ENCODE peak calls at places on chromosome 19, in nine cellular contexts. N is uterus; F is left ventricle myocardium inferior; K is CD4-positive, alpha-beta T cell; Y is fibroblast of lung; E is psoas muscle; B is H9; M is upper lobe of right lung; H is mesenchymal stem cell. A is an unnamed sample.

GRCh38 chr19:48836089-48837017 is at the start of gene HSD17B14:
- DNase-seq in N (peak), F (no peak), K (no peak), Y (peak), E (no peak), B (peak), M (peak), H (peak), A (peak)

GRCh38 chr19:35545855-35546381 is 492 bp downstream of the TMEM147 start:
- DNase-seq in N (peak), F (peak), K (peak), Y (peak), E (peak), B (no peak), M (peak), H (peak), A (no peak)

GRCh38 chr19:10116085-10116865 is 3.4 kb downstream of the EIF3G start:
- DNase-seq in N (no peak), F (no peak), K (no peak), Y (no peak), E (peak), B (no peak), M (no peak), H (no peak), A (no peak)

GRCh38 chr19:47350599-47350998 is 1.5 kb downstream of the DHX34 start:
- DNase-seq in N (no peak), F (no peak), K (no peak), Y (no peak), E (no peak), B (no peak), M (no peak), H (no peak), A (no peak)

GRCh38 chr19:3511506-3512251 is 5.6 kb downstream of the FZR1 start:
- DNase-seq in N (no peak), F (no peak), K (no peak), Y (no peak), E (no peak), B (no peak), M (no peak), H (no peak), A (no peak)

GRCh38 chr19:35332817-35333216 is 3.8 kb downstream of the CD22 start:
- DNase-seq in N (no peak), F (no peak), K (no peak), Y (no peak), E (no peak), B (no peak), M (no peak), H (no peak), A (no peak)

GRCh38 chr19:1135454-1135853 is 31.7 kb downstream of the GPX4 start:
- DNase-seq in N (no peak), F (no peak), K (no peak), Y (no peak), E (no peak), B (no peak), M (no peak), H (no peak), A (no peak)

GRCh38 chr19:47227347-47228167 is 3.4 kb downstream of the BBC3 start:
- DNase-seq in N (peak), F (peak), K (no peak), Y (peak), E (peak), B (peak), M (peak), H (peak), A (peak)

GRCh38 chr19:3849787-3850186 is 19.1 kb downstream of the ZFR2 start:
- DNase-seq in N (no peak), F (no peak), K (no peak), Y (no peak), E (no peak), B (no peak), M (no peak), H (no peak), A (no peak)

GRCh38 chr19:34481861-34482379 is 362 bp downstream of the WTIP start:
- DNase-seq in N (no peak), F (peak), K (no peak), Y (peak), E (no peak), B (no peak), M (peak), H (peak), A (no peak)

GRCh38 chr19:17950310-17951150 is 16.4 kb upstream of the KCNN1 start:
- DNase-seq in N (no peak), F (peak), K (no peak), Y (no peak), E (no peak), B (peak), M (no peak), H (no peak), A (no peak)

GRCh38 chr19:11204943-11205349 is 7.6 kb upstream of the KANK2 start:
- DNase-seq in N (peak), F (no peak), K (no peak), Y (no peak), E (no peak), B (no peak), M (no peak), H (no peak), A (no peak)

GRCh38 chr19:13095393-13095784 is 7.3 kb downstream of the LYL1 start:
- DNase-seq in N (no peak), F (no peak), K (no peak), Y (no peak), E (no peak), B (peak), M (no peak), H (no peak), A (no peak)

GRCh38 chr19:11130824-11131455 is 24.6 kb downstream of the SPC24 start:
- DNase-seq in N (peak), F (peak), K (peak), Y (peak), E (peak), B (peak), M (peak), H (peak), A (peak)

GRCh38 chr19:8611391-8611883 is 922 bp upstream of the ADAMTS10 start:
- DNase-seq in N (peak), F (no peak), K (no peak), Y (no peak), E (peak), B (no peak), M (no peak), H (no peak), A (no peak)
- H3K27ac ChIP-seq in N (peak), F (peak), K (peak), Y (no peak), E (no peak), B (no peak), M (no peak), H (peak), A (no peak)

DNA sequence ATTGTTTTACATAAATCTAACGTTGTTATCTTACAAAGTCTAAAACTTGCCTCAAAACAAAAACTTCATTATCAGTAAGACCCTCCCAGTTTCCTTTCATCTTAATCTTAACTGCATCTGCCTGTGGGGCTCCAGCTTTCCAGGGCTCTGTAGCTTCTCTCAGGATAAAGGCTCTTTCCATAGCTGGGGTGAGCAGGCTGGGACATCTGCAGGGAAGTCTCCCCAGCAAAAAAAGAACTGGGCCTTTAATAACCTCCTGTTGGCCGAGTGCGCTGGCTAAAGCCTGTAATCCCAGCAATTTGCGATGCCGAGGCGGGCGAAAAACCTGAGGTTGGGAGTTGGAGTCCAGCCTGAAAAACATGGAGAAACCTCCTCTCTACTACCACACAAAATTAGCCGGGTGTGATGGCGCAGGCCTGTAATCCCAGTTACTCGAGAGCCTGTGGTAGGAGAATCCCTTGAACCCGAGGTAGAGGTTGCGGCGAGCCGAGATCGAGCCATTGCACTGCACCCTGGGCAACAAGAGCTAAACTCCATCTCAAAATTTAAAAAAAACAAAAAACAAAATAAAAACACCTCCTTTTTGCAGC is 142.9 kb downstream of the ZNF737 start:
- DNase-seq in N (no peak), F (peak), K (no peak), Y (no peak), E (no peak), B (no peak), M (no peak), H (peak), A (no peak)
- H3K27ac ChIP-seq in N (peak), F (peak), K (no peak), Y (peak), E (peak), B (no peak), M (peak), H (no peak), A (peak)

DNA sequence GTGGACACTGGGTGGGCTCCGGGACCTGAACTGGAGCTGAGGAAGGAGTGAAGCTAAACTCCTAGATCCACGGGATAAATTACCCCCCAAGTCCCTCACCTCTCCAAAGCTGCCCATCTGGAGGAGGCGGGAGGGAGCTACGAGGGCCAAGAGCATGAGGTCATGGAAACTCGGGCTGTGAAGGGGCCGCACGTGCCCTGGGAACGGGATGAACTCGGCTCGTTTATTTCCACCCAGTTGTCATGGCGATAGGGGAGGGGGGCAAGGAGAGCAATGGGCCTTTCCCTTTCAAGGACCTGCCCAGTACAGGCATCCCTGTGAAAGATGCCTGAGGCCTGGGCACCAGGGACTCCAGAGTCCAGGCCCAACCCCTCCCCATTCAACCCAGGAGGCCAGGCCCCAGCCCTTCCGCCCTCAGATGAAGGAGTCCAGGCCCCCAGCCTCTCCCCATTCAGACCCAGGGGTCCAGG is 3.8 kb downstream of the PPP1R12C start:
- DNase-seq in N (peak), F (peak), K (no peak), Y (peak), E (peak), B (peak), M (peak), H (peak), A (no peak)
- H3K27ac ChIP-seq in N (peak), F (peak), K (no peak), Y (peak), E (peak), B (no peak), M (peak), H (peak), A (peak)

DNA sequence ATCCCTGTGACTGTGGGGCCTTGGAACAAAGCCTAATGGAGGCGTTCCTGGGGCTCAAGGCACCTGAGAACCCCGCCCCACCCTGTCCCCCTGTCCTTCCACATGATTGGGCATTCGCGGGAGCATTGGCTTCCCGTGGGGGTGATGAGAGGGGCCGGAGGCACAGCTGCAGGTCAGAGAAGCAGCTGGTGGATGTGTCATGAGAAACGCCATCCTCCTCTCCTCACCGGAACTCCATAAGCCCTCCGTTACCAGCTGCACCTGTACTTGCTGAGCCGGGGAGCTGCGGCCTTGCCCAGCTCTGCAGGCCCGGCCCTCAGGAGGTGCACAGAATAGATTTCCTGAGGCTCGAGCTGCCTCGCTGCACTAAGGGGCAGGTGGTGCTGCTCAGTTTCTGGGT is 42.0 kb downstream of the CAPN12 start:
- DNase-seq in N (no peak), F (no peak), K (no peak), Y (no peak), E (no peak), B (no peak), M (no peak), H (no peak), A (no peak)
- H3K27ac ChIP-seq in N (peak), F (peak), K (no peak), Y (peak), E (no peak), B (no peak), M (no peak), H (peak), A (no peak)

A was measured in substantia nigra.